ENCODE peak calls at places on chromosomes 2 and 18, in six cellular contexts. One of them, this sample, is unnamed.

GRCh38 chr18:62555135-62555534 is 32.3 kb downstream of the ZCCHC2 start:
- DNase-seq in T-helper 1 cell: no peak
- DNase-seq in NCI-H345: no peak
- DNase-seq in T follicular helper cell: no peak
- DNase-seq in caudate nucleus: no peak
- DNase-seq in stimulated activated CD4-positive, alpha-beta T cell treated with anti-CD3 and anti-CD28 coated beads, Interleukin-4, amount 100 ng/mL, for 24 hours: no peak
- DNase-seq in this sample: no peak

GRCh38 chr2:9244985-9245544 is 38.5 kb downstream of the ASAP2 start:
- DNase-seq in T-helper 1 cell: no peak
- DNase-seq in NCI-H345: no peak
- DNase-seq in T follicular helper cell: no peak
- DNase-seq in caudate nucleus: no peak
- DNase-seq in stimulated activated CD4-positive, alpha-beta T cell treated with anti-CD3 and anti-CD28 coated beads, Interleukin-4, amount 100 ng/mL, for 24 hours: no peak
- DNase-seq in this sample: no peak

GRCh38 chr18:5542393-5543035 is 1.3 kb downstream of the EPB41L3 start:
- DNase-seq in T-helper 1 cell: no peak
- DNase-seq in NCI-H345: no peak
- DNase-seq in T follicular helper cell: no peak
- DNase-seq in caudate nucleus: no peak
- DNase-seq in stimulated activated CD4-positive, alpha-beta T cell treated with anti-CD3 and anti-CD28 coated beads, Interleukin-4, amount 100 ng/mL, for 24 hours: no peak
- DNase-seq in this sample: no peak

GRCh38 chr2:162072976-162073775 is 839 bp downstream of the DPP4 start:
- DNase-seq in T-helper 1 cell: peak
- DNase-seq in NCI-H345: no peak
- DNase-seq in T follicular helper cell: peak
- DNase-seq in caudate nucleus: no peak
- DNase-seq in stimulated activated CD4-positive, alpha-beta T cell treated with anti-CD3 and anti-CD28 coated beads, Interleukin-4, amount 100 ng/mL, for 24 hours: peak
- DNase-seq in this sample: no peak

GRCh38 chr2:237864030-237864931 is 4.9 kb downstream of the RAMP1 start:
- DNase-seq in T-helper 1 cell: no peak
- DNase-seq in NCI-H345: no peak
- DNase-seq in T follicular helper cell: no peak
- DNase-seq in caudate nucleus: peak
- DNase-seq in stimulated activated CD4-positive, alpha-beta T cell treated with anti-CD3 and anti-CD28 coated beads, Interleukin-4, amount 100 ng/mL, for 24 hours: no peak
- DNase-seq in this sample: no peak

GRCh38 chr18:54995421-54995820 is 36.2 kb upstream of the CCDC68 start:
- DNase-seq in T-helper 1 cell: no peak
- DNase-seq in NCI-H345: no peak
- DNase-seq in T follicular helper cell: no peak
- DNase-seq in caudate nucleus: no peak
- DNase-seq in stimulated activated CD4-positive, alpha-beta T cell treated with anti-CD3 and anti-CD28 coated beads, Interleukin-4, amount 100 ng/mL, for 24 hours: no peak
- DNase-seq in this sample: no peak

GRCh38 chr18:68387246-68387645 is 327.7 kb downstream of the TMX3 start:
- DNase-seq in T-helper 1 cell: no peak
- DNase-seq in NCI-H345: no peak
- DNase-seq in T follicular helper cell: no peak
- DNase-seq in caudate nucleus: peak
- DNase-seq in stimulated activated CD4-positive, alpha-beta T cell treated with anti-CD3 and anti-CD28 coated beads, Interleukin-4, amount 100 ng/mL, for 24 hours: no peak
- DNase-seq in this sample: no peak

GRCh38 chr2:20633794-20634259 is 17.1 kb downstream of the HS1BP3 start:
- DNase-seq in T-helper 1 cell: no peak
- DNase-seq in NCI-H345: no peak
- DNase-seq in T follicular helper cell: no peak
- DNase-seq in caudate nucleus: no peak
- DNase-seq in stimulated activated CD4-positive, alpha-beta T cell treated with anti-CD3 and anti-CD28 coated beads, Interleukin-4, amount 100 ng/mL, for 24 hours: no peak
- DNase-seq in this sample: no peak

GRCh38 chr2:157246212-157247067 is 11.1 kb upstream of the GALNT5 start:
- DNase-seq in T-helper 1 cell: no peak
- DNase-seq in NCI-H345: no peak
- DNase-seq in T follicular helper cell: no peak
- DNase-seq in caudate nucleus: no peak
- DNase-seq in stimulated activated CD4-positive, alpha-beta T cell treated with anti-CD3 and anti-CD28 coated beads, Interleukin-4, amount 100 ng/mL, for 24 hours: peak
- DNase-seq in this sample: no peak

GRCh38 chr2:186641807-186642321 is 52.0 kb upstream of the FAM171B start:
- DNase-seq in T-helper 1 cell: no peak
- DNase-seq in NCI-H345: peak
- DNase-seq in T follicular helper cell: peak
- DNase-seq in caudate nucleus: peak
- DNase-seq in stimulated activated CD4-positive, alpha-beta T cell treated with anti-CD3 and anti-CD28 coated beads, Interleukin-4, amount 100 ng/mL, for 24 hours: peak
- DNase-seq in this sample: no peak

GRCh38 chr2:128500136-128500800 is 181.6 kb upstream of the HS6ST1 start:
- DNase-seq in T-helper 1 cell: no peak
- DNase-seq in NCI-H345: no peak
- DNase-seq in T follicular helper cell: no peak
- DNase-seq in caudate nucleus: no peak
- DNase-seq in stimulated activated CD4-positive, alpha-beta T cell treated with anti-CD3 and anti-CD28 coated beads, Interleukin-4, amount 100 ng/mL, for 24 hours: no peak
- DNase-seq in this sample: no peak

GRCh38 chr2:54503192-54503591 is 47.1 kb downstream of the SPTBN1 start:
- DNase-seq in T-helper 1 cell: no peak
- DNase-seq in NCI-H345: peak
- DNase-seq in T follicular helper cell: peak
- DNase-seq in caudate nucleus: peak
- DNase-seq in stimulated activated CD4-positive, alpha-beta T cell treated with anti-CD3 and anti-CD28 coated beads, Interleukin-4, amount 100 ng/mL, for 24 hours: peak
- DNase-seq in this sample: no peak

GRCh38 chr2:85920810-85921545 is 32.2 kb upstream of the ST3GAL5 start:
- DNase-seq in T-helper 1 cell: no peak
- DNase-seq in NCI-H345: no peak
- DNase-seq in T follicular helper cell: no peak
- DNase-seq in caudate nucleus: no peak
- DNase-seq in stimulated activated CD4-positive, alpha-beta T cell treated with anti-CD3 and anti-CD28 coated beads, Interleukin-4, amount 100 ng/mL, for 24 hours: no peak
- DNase-seq in this sample: no peak

GRCh38 chr2:240435457-240435954 is at the start of gene GPC1:
- DNase-seq in T-helper 1 cell: peak
- DNase-seq in NCI-H345: peak
- DNase-seq in T follicular helper cell: peak
- DNase-seq in caudate nucleus: peak
- DNase-seq in stimulated activated CD4-positive, alpha-beta T cell treated with anti-CD3 and anti-CD28 coated beads, Interleukin-4, amount 100 ng/mL, for 24 hours: peak
- DNase-seq in this sample: no peak

GRCh38 chr2:171360905-171361304 is 72.9 kb downstream of the METTL8 start:
- DNase-seq in T-helper 1 cell: no peak
- DNase-seq in NCI-H345: no peak
- DNase-seq in T follicular helper cell: no peak
- DNase-seq in caudate nucleus: no peak
- DNase-seq in stimulated activated CD4-positive, alpha-beta T cell treated with anti-CD3 and anti-CD28 coated beads, Interleukin-4, amount 100 ng/mL, for 24 hours: no peak
- DNase-seq in this sample: no peak

GRCh38 chr2:226077031-226077430 is 677.5 kb downstream of the NYAP2 start:
- DNase-seq in T-helper 1 cell: no peak
- DNase-seq in NCI-H345: no peak
- DNase-seq in T follicular helper cell: no peak
- DNase-seq in caudate nucleus: no peak
- DNase-seq in stimulated activated CD4-positive, alpha-beta T cell treated with anti-CD3 and anti-CD28 coated beads, Interleukin-4, amount 100 ng/mL, for 24 hours: no peak
- DNase-seq in this sample: no peak

GRCh38 chr2:104976603-104977120 is 61.2 kb upstream of the MRPS9 start:
- DNase-seq in T-helper 1 cell: no peak
- DNase-seq in NCI-H345: no peak
- DNase-seq in T follicular helper cell: no peak
- DNase-seq in caudate nucleus: peak
- DNase-seq in stimulated activated CD4-positive, alpha-beta T cell treated with anti-CD3 and anti-CD28 coated beads, Interleukin-4, amount 100 ng/mL, for 24 hours: peak
- DNase-seq in this sample: no peak

GRCh38 chr2:124713969-124714368 is 688.9 kb downstream of the CNTNAP5 start:
- DNase-seq in T-helper 1 cell: no peak
- DNase-seq in NCI-H345: no peak
- DNase-seq in T follicular helper cell: no peak
- DNase-seq in caudate nucleus: no peak
- DNase-seq in stimulated activated CD4-positive, alpha-beta T cell treated with anti-CD3 and anti-CD28 coated beads, Interleukin-4, amount 100 ng/mL, for 24 hours: no peak
- DNase-seq in this sample: no peak

GRCh38 chr2:134252092-134252775 is 1.6 kb upstream of the MGAT5 start:
- DNase-seq in T-helper 1 cell: no peak
- DNase-seq in NCI-H345: peak
- DNase-seq in T follicular helper cell: no peak
- DNase-seq in caudate nucleus: no peak
- DNase-seq in stimulated activated CD4-positive, alpha-beta T cell treated with anti-CD3 and anti-CD28 coated beads, Interleukin-4, amount 100 ng/mL, for 24 hours: peak
- DNase-seq in this sample: no peak

GRCh38 chr2:241142063-241142462 is 7.2 kb downstream of the PASK start:
- DNase-seq in T-helper 1 cell: no peak
- DNase-seq in NCI-H345: no peak
- DNase-seq in T follicular helper cell: no peak
- DNase-seq in caudate nucleus: no peak
- DNase-seq in stimulated activated CD4-positive, alpha-beta T cell treated with anti-CD3 and anti-CD28 coated beads, Interleukin-4, amount 100 ng/mL, for 24 hours: no peak
- DNase-seq in this sample: no peak

GRCh38 chr2:174666786-174667369 is 69.3 kb upstream of the WIPF1 start:
- DNase-seq in T-helper 1 cell: no peak
- DNase-seq in NCI-H345: no peak
- DNase-seq in T follicular helper cell: no peak
- DNase-seq in caudate nucleus: peak
- DNase-seq in stimulated activated CD4-positive, alpha-beta T cell treated with anti-CD3 and anti-CD28 coated beads, Interleukin-4, amount 100 ng/mL, for 24 hours: no peak
- DNase-seq in this sample: no peak

GRCh38 chr2:63740943-63741342 is 100.8 kb upstream of the UGP2 start:
- DNase-seq in T-helper 1 cell: no peak
- DNase-seq in NCI-H345: no peak
- DNase-seq in T follicular helper cell: no peak
- DNase-seq in caudate nucleus: no peak
- DNase-seq in stimulated activated CD4-positive, alpha-beta T cell treated with anti-CD3 and anti-CD28 coated beads, Interleukin-4, amount 100 ng/mL, for 24 hours: no peak
- DNase-seq in this sample: no peak

GRCh38 chr2:173090973-173091660 is 15.5 kb downstream of the MAP3K20 start:
- DNase-seq in T-helper 1 cell: no peak
- DNase-seq in NCI-H345: no peak
- DNase-seq in T follicular helper cell: no peak
- DNase-seq in caudate nucleus: no peak
- DNase-seq in stimulated activated CD4-positive, alpha-beta T cell treated with anti-CD3 and anti-CD28 coated beads, Interleukin-4, amount 100 ng/mL, for 24 hours: no peak
- DNase-seq in this sample: no peak

GRCh38 chr18:77250501-77250925 is 865 bp downstream of the GALR1 start:
- DNase-seq in T-helper 1 cell: no peak
- DNase-seq in NCI-H345: no peak
- DNase-seq in T follicular helper cell: no peak
- DNase-seq in caudate nucleus: no peak
- DNase-seq in stimulated activated CD4-positive, alpha-beta T cell treated with anti-CD3 and anti-CD28 coated beads, Interleukin-4, amount 100 ng/mL, for 24 hours: no peak
- DNase-seq in this sample: peak

GRCh38 chr2:38716185-38716584 is 35.0 kb downstream of the SRSF7 start:
- DNase-seq in T-helper 1 cell: no peak
- DNase-seq in NCI-H345: no peak
- DNase-seq in T follicular helper cell: no peak
- DNase-seq in caudate nucleus: no peak
- DNase-seq in stimulated activated CD4-positive, alpha-beta T cell treated with anti-CD3 and anti-CD28 coated beads, Interleukin-4, amount 100 ng/mL, for 24 hours: no peak
- DNase-seq in this sample: no peak

GRCh38 chr2:215826376-215826775 is 187.0 kb downstream of the MREG start:
- DNase-seq in T-helper 1 cell: no peak
- DNase-seq in NCI-H345: no peak
- DNase-seq in T follicular helper cell: no peak
- DNase-seq in caudate nucleus: no peak
- DNase-seq in stimulated activated CD4-positive, alpha-beta T cell treated with anti-CD3 and anti-CD28 coated beads, Interleukin-4, amount 100 ng/mL, for 24 hours: no peak
- DNase-seq in this sample: no peak

This sample was measured in T-helper 2 cell.